ENCODE peak calls at places on chromosomes 13 and 19, in five cellular contexts. G is heart left ventricle; V is body of pancreas; H is AG04450; D is CD4-positive, alpha-beta T cell. P is an unnamed sample.

GRCh38 chr19:46372901-46373572 is 26.1 kb downstream of the PPP5C start:
- DNase-seq in G (no peak), V (peak; percentile 34), H (no peak), D (no peak), P (peak; percentile 92)

GRCh38 chr13:74246398-74246975 is 112.3 kb upstream of the KLF12 start:
- DNase-seq in G (no peak), V (no peak), H (no peak), D (no peak), P (no peak)

GRCh38 chr13:111114362-111115050 is 604 bp upstream of the ARHGEF7 start:
- DNase-seq in G (peak; percentile 79), V (peak; percentile 46), H (no peak), D (no peak), P (peak; percentile 21)

GRCh38 chr13:30845297-30846214 is 60.5 kb upstream of the MEDAG start:
- DNase-seq in G (no peak), V (no peak), H (no peak), D (no peak), P (no peak)

GRCh38 chr13:102814025-102814607 is 15.2 kb downstream of the BIVM start:
- DNase-seq in G (no peak), V (no peak), H (no peak), D (no peak), P (no peak)

GRCh38 chr19:21143846-21144245 is 2.0 kb downstream of the ZNF431 start:
- DNase-seq in G (no peak), V (no peak), H (no peak), D (no peak), P (peak; percentile 94)

GRCh38 chr13:23695711-23696512 is 125.7 kb downstream of the TNFRSF19 start:
- DNase-seq in G (peak; percentile 75), V (no peak), H (no peak), D (peak; percentile 40), P (no peak)

GRCh38 chr13:99911069-99911964 is 60.2 kb downstream of the ZIC5 start:
- DNase-seq in G (no peak), V (no peak), H (no peak), D (no peak), P (no peak)

GRCh38 chr13:100916943-100917342 is 242.3 kb upstream of the TMTC4 start:
- DNase-seq in G (no peak), V (no peak), H (no peak), D (no peak), P (no peak)

GRCh38 chr13:61414686-61415664 is 674 bp downstream of the PCDH20 start:
- DNase-seq in G (no peak), V (peak; percentile 46), H (no peak), D (no peak), P (peak; percentile 85)

GRCh38 chr19:14494910-14495677 is 833 bp downstream of the GIPC1 start:
- DNase-seq in G (no peak), V (no peak), H (no peak), D (no peak), P (peak; percentile 70)

GRCh38 chr13:99983401-99984133 is 2.0 kb downstream of the ZIC2 start:
- DNase-seq in G (no peak), V (no peak), H (no peak), D (no peak), P (no peak)

GRCh38 chr13:44188257-44188656 is 185.4 kb upstream of the SERP2 start:
- DNase-seq in G (no peak), V (no peak), H (no peak), D (no peak), P (peak; percentile 99)

GRCh38 chr19:51687791-51688664 is 5.1 kb upstream of the SPACA6 start:
- DNase-seq in G (peak; percentile 79), V (peak; percentile 34), H (no peak), D (no peak), P (peak; percentile 52)

GRCh38 chr13:98254541-98254940 is 77.5 kb upstream of the RNF113B start:
- DNase-seq in G (no peak), V (no peak), H (no peak), D (no peak), P (no peak)

GRCh38 chr19:426725-427445 is 17.9 kb upstream of the C2CD4C start:
- DNase-seq in G (peak; percentile 36), V (no peak), H (no peak), D (no peak), P (no peak)

GRCh38 chr13:58343081-58343480 is 711.5 kb downstream of the PCDH17 start:
- DNase-seq in G (no peak), V (no peak), H (no peak), D (no peak), P (peak; percentile 37)

GRCh38 chr13:98784666-98785065 is 32.2 kb upstream of the SLC15A1 start:
- DNase-seq in G (no peak), V (no peak), H (no peak), D (no peak), P (no peak)

GRCh38 chr13:25802579-25802978 is 249.2 kb downstream of the SHISA2 start:
- DNase-seq in G (no peak), V (no peak), H (no peak), D (no peak), P (no peak)

DNA sequence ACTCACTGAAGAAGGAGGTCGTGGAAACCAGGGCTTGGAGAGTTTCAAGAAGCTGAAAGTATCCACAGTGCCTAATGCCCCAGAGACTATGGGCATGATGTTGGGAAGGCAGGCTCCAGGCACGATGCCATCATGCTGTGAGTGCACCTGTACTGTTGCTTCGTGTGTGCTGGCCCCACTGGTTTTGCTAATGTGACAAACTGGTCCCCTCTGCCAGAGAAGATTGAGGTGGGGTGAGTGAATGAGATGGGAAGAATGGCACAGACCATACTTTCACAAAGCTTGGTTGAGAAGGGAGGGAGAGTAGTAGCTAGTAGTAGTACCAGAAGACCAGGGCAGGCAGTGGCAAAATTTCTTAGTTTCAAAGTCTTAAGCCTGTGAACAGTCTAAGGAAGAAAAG is 19.0 kb upstream of the POP4 start:
- DNase-seq in G (no peak), V (no peak), H (no peak), D (no peak), P (no peak)
- H3K27me3 ChIP-seq in G (peaks cover 4% of the 10 kb centered on the region), V (no peaks in the 10 kb centered on the region), H (peaks cover 2% of the 10 kb centered on the region), D (peaks cover 18% of the 10 kb centered on the region), P (no peaks in the 10 kb centered on the region)

DNA sequence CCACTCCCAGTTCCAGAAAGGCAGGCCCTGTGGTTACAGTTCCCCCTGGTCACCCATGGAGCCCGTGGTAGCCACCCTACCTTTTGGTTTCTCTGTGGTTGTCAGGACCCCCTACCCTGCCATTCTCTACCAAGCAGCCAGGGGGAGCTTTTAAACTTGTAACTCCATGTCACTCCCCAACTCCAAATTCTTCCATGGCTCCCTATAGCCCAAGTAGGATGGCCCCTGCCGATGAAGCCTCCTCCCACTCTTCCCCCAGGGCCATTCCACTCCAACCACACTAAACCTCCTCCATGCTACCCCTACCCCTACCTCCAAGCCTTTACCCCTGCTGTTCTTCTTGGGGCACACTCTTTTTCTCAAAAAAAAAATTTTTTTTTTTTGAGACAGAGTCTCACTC is 2.2 kb downstream of the S1PR2 start:
- DNase-seq in G (no peak), V (no peak), H (no peak), D (peak; percentile 25), P (peak; percentile 25)
- TF ChIP-seq CTCF in G (peak; percentile 56), V (peak; percentile 27), H (peak; percentile 51), D (peak; percentile 75), P (peak; percentile 50)

GRCh38 chr19:18783958-18784785 is 6.9 kb downstream of the COMP start:
- DNase-seq in G (no peak), V (no peak), H (no peak), D (no peak), P (no peak)
- H3K27me3 ChIP-seq in G (peaks cover 28% of the 10 kb centered on the region), V (peaks cover 9% of the 10 kb centered on the region), H (peaks cover 23% of the 10 kb centered on the region), D (peaks cover 36% of the 10 kb centered on the region), P (peaks cover 22% of the 10 kb centered on the region)

GRCh38 chr19:42919757-42920079 is 2.0 kb upstream of the PSG6 start:
- DNase-seq in G (no peak), V (no peak), H (no peak), D (no peak), P (no peak)
- TF ChIP-seq CTCF in G (no peak), V (no peak), H (no peak), D (no peak), P (no peak)

GRCh38 chr19:12834418-12834943 is at the start of gene RTBDN:
- DNase-seq in G (no peak), V (no peak), H (no peak), D (no peak), P (no peak)
- H3K27me3 ChIP-seq in G (peaks cover 47% of the 10 kb centered on the region), V (no peaks in the 10 kb centered on the region), H (peaks cover 59% of the 10 kb centered on the region), D (peaks cover 93% of the 10 kb centered on the region), P (peaks cover 29% of the 10 kb centered on the region)

DNA sequence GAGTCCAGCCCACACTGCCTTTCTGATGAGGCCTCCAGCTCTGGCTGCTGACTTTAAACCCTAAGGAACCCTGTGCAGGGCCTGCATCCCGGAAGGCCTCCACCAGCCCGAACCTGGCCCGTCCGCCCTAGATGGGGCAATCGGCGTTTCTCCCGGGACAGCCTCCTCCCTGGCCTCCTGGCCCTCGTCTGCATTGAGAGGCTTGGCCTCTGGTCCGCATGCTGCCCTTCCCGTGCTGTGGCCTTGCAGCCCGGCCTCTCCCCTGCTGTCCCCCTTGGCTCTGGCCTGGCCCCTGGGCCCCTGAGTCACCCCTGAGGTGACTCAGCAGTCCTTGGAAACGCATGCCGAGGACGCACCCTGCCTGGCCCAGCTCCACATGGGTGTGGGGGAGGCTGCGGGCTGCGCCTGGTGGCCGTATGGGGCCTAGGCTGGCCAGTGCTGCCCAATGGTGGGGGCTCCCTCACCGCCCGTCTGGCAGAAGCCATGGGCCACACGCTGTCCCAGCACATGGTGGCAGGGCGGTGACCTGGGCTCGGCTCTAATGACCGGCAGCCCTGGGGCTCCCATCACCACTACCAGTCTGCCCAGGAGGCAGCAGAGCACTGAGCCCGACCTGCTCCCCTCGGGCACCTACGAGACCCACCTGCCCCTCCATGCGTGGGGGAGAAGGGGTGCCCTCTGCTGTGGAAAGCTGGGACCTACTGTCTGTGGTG is 25.7 kb downstream of the SH3GL1 start:
- DNase-seq in G (peak; percentile 87), V (peak; percentile 69), H (no peak), D (no peak), P (peak; percentile 67)
- TF ChIP-seq CTCF in G (no peak), V (no peak), H (no peak), D (no peak), P (no peak)

GRCh38 chr13:112953591-112954487 is 15.2 kb upstream of the MCF2L start:
- DNase-seq in G (no peak), V (no peak), H (no peak), D (no peak), P (no peak)
- H3K27me3 ChIP-seq in G (no peaks in the 10 kb centered on the region), V (no peaks in the 10 kb centered on the region), H (peaks cover 62% of the 10 kb centered on the region), D (no peaks in the 10 kb centered on the region), P (peaks cover 4% of the 10 kb centered on the region)